ENCODE peak calls at places on chromosome 17, in five cellular contexts. X is memory B cell, C is left ventricle myocardium inferior, P is GM10248, D is fibroblast of the conjunctiva. F is an unnamed sample.

GRCh38 chr17:76076765-76077581 is 2.0 kb upstream of the ZACN start:
- DNase-seq in C (no peak), D (no peak), P (no peak), X (peak), F (no peak)

GRCh38 chr17:66711936-66712335 is 123.0 kb upstream of the CACNG5 start:
- DNase-seq in C (no peak), D (no peak), P (no peak), X (no peak), F (no peak)

GRCh38 chr17:2068589-2069051 is 13.7 kb downstream of the HIC1 start:
- DNase-seq in X (no peak), C (no peak), P (no peak), D (no peak), F (peak)

GRCh38 chr17:15456972-15457722 is 10.3 kb downstream of the CDRT4 start:
- DNase-seq in X (no peak), C (peak), P (no peak), D (peak), F (peak)

GRCh38 chr17:6461792-6462524 is 17.7 kb downstream of the PIMREG start:
- DNase-seq in C (no peak), X (no peak), P (no peak), D (no peak), F (no peak)

GRCh38 chr17:75064040-75064439 is 17.0 kb downstream of the KCTD2 start:
- DNase-seq in D (no peak), P (no peak), C (no peak), X (no peak), F (no peak)

GRCh38 chr17:48597775-48598631 is 4.4 kb upstream of the HOXB5 start:
- DNase-seq in P (peak), D (no peak), C (no peak), X (peak), F (no peak)

GRCh38 chr17:57553991-57554825 is 190.9 kb downstream of the CCDC182 start:
- DNase-seq in C (no peak), P (no peak), D (no peak), X (no peak), F (no peak)

GRCh38 chr17:54882950-54883349 is 17.7 kb upstream of the TOM1L1 start:
- DNase-seq in C (no peak), P (no peak), D (no peak), X (no peak), F (no peak)

GRCh38 chr17:76497699-76497978 is 3.6 kb downstream of the RHBDF2 start:
- DNase-seq in P (no peak), X (no peak), D (no peak), C (no peak), F (no peak)

GRCh38 chr17:35086164-35086563 is 22.7 kb upstream of the RFFL start:
- DNase-seq in P (no peak), C (no peak), X (no peak), D (no peak), F (no peak)

GRCh38 chr17:40443988-40444899 is 994 bp downstream of the IGFBP4 start:
- DNase-seq in C (no peak), X (no peak), D (no peak), P (no peak), F (no peak)

GRCh38 chr17:10053976-10054551 is 144.3 kb downstream of the GAS7 start:
- DNase-seq in C (no peak), D (no peak), P (no peak), X (no peak), F (no peak)

GRCh38 chr17:78970834-78971763 is 8.6 kb downstream of the LGALS3BP start:
- DNase-seq in X (peak), C (peak), P (peak), D (peak), F (peak)

GRCh38 chr17:39968731-39969130 is 5.9 kb downstream of the GSDMA start:
- DNase-seq in D (no peak), X (no peak), P (no peak), C (no peak), F (no peak)

GRCh38 chr17:28582513-28582912 is 5.8 kb upstream of the ALDOC start:
- DNase-seq in C (no peak), P (no peak), X (no peak), D (no peak), F (no peak)

GRCh38 chr17:14373587-14374259 is 72.8 kb downstream of the HS3ST3B1 start:
- DNase-seq in P (no peak), C (no peak), D (no peak), X (no peak), F (no peak)

GRCh38 chr17:50198026-50198669 is 3.3 kb downstream of the COL1A1 start:
- DNase-seq in P (peak), D (no peak), X (peak), C (no peak), F (peak)

GRCh38 chr17:35973333-35974260 is 7.7 kb downstream of the CCL16 start:
- DNase-seq in C (no peak), P (no peak), X (no peak), D (no peak), F (no peak)

GRCh38 chr17:73192894-73193701 is at the start of gene COG1:
- DNase-seq in P (peak), X (peak), D (peak), C (peak), F (peak)

GRCh38 chr17:78374189-78374588 is 4.3 kb upstream of the PGS1 start:
- DNase-seq in C (no peak), X (no peak), P (no peak), D (no peak), F (no peak)

GRCh38 chr17:61755668-61756067 is 107.7 kb downstream of the BRIP1 start:
- DNase-seq in C (no peak), P (no peak), X (no peak), D (no peak), F (no peak)

GRCh38 chr17:53353919-53354351 is 468.8 kb upstream of the KIF2B start:
- DNase-seq in D (peak), C (no peak), X (no peak), P (no peak), F (peak)

GRCh38 chr17:80942360-80943345 is 49.0 kb upstream of the CHMP6 start:
- DNase-seq in P (no peak), X (no peak), D (peak), C (peak), F (no peak)

GRCh38 chr17:42679492-42680330 is 1.9 kb downstream of the CCR10 start:
- DNase-seq in X (peak), C (peak), P (peak), D (peak), F (no peak)

GRCh38 chr17:27457731-27458523 is 1.7 kb downstream of the KSR1 start:
- DNase-seq in D (no peak), X (peak), C (no peak), P (peak), F (peak)

GRCh38 chr17:82343560-82343959 is 10.0 kb upstream of the SECTM1 start:
- DNase-seq in P (no peak), C (no peak), D (no peak), X (no peak), F (no peak)

GRCh38 chr17:17350491-17351355 is 47.5 kb downstream of the NT5M start:
- DNase-seq in C (no peak), D (no peak), P (no peak), X (no peak), F (peak)

GRCh38 chr17:47638903-47639302 is 10.8 kb upstream of the KPNB1 start:
- DNase-seq in P (no peak), X (no peak), D (no peak), C (no peak), F (no peak)

F was measured in T1000.